ENCODE peak calls at places on chromosomes 5 and 9, in ten cellular contexts. S is astrocyte of the spinal cord; Q is mucosa of descending colon; Y is GM20000; N is GM04504; J is endothelial cell; R is stimulated activated CD4-positive, alpha-beta T cell treated with anti-CD3 and anti-CD28 coated beads, Interleukin-15, amount 100 ng/mL, for 1 hour; X is SW480; U is psoas muscle; A is neural crest cell. L is an unnamed sample.

GRCh38 chr5:61202213-61202612 is 39.9 kb upstream of the SMIM15 start:
- DNase-seq in R (no peak), A (no peak), Y (peak), S (no peak), J (no peak), Q (no peak), U (no peak), X (no peak), N (peak), L (no peak)

GRCh38 chr9:2120926-2121689 is 106.0 kb downstream of the SMARCA2 start:
- DNase-seq in S (peak), A (no peak), X (no peak), Q (no peak), Y (no peak), R (no peak), N (no peak), J (no peak), U (no peak), L (no peak)

GRCh38 chr9:4299006-4299795 is 667 bp downstream of the GLIS3 start:
- DNase-seq in N (no peak), J (peak), Y (peak), R (peak), S (peak), Q (peak), X (peak), U (peak), A (peak), L (peak)

GRCh38 chr9:121266906-121267650 is 884 bp upstream of the GSN start:
- DNase-seq in Q (peak), R (no peak), A (no peak), N (no peak), Y (no peak), S (peak), J (no peak), X (no peak), U (no peak), L (no peak)

GRCh38 chr5:96329294-96329693 is 103.8 kb downstream of the PCSK1 start:
- DNase-seq in S (no peak), R (no peak), Y (no peak), Q (no peak), N (no peak), X (no peak), J (no peak), U (no peak), A (no peak), L (no peak)

GRCh38 chr5:135211083-135211790 is 177.2 kb upstream of the PITX1 start:
- DNase-seq in Y (no peak), N (no peak), Q (no peak), X (no peak), U (no peak), A (no peak), S (no peak), J (no peak), R (no peak), L (no peak)

GRCh38 chr5:160970605-160971191 is 118.7 kb upstream of the ATP10B start:
- DNase-seq in S (peak), N (no peak), R (no peak), U (no peak), J (no peak), A (no peak), X (peak), Y (no peak), Q (no peak), L (no peak)

GRCh38 chr5:180340856-180341255 is 12.3 kb downstream of the GFPT2 start:
- DNase-seq in R (no peak), U (no peak), S (no peak), N (no peak), Q (no peak), Y (no peak), J (no peak), X (no peak), A (no peak), L (no peak)

GRCh38 chr5:151041577-151042268 is 21.3 kb downstream of the GPX3 start:
- DNase-seq in S (no peak), X (no peak), R (no peak), Y (no peak), Q (no peak), U (no peak), A (no peak), J (no peak), N (no peak), L (no peak)

GRCh38 chr9:79196606-79197005 is 375.2 kb upstream of the TLE4 start:
- DNase-seq in X (no peak), A (no peak), S (peak), Y (no peak), U (no peak), R (no peak), J (no peak), N (no peak), Q (no peak), L (no peak)

GRCh38 chr5:56984445-56984844 is 32.5 kb upstream of the MIER3 start:
- DNase-seq in U (no peak), Q (no peak), J (no peak), S (no peak), N (no peak), Y (no peak), A (no peak), X (no peak), R (no peak), L (no peak)

GRCh38 chr5:111364992-111365391 is 140.8 kb downstream of the CAMK4 start:
- DNase-seq in N (no peak), X (no peak), S (peak), A (no peak), Q (no peak), R (no peak), Y (no peak), U (no peak), J (no peak), L (no peak)

GRCh38 chr9:86741311-86742215 is 205.7 kb downstream of the GAS1 start:
- DNase-seq in A (no peak), N (no peak), Q (no peak), S (peak), U (no peak), R (no peak), Y (no peak), X (peak), J (no peak), L (no peak)

GRCh38 chr5:145925353-145925752 is 11.0 kb upstream of the SH3RF2 start:
- DNase-seq in R (no peak), S (peak), A (no peak), Q (no peak), N (peak), Y (no peak), X (peak), U (no peak), J (no peak), L (no peak)

GRCh38 chr5:162858770-162859169 is 578.6 kb upstream of the CCNG1 start:
- DNase-seq in A (no peak), Y (no peak), Q (no peak), R (no peak), N (no peak), U (no peak), S (peak), X (no peak), J (no peak), L (no peak)

GRCh38 chr9:126690431-126691051 is 76.8 kb downstream of the LMX1B start:
- DNase-seq in J (peak), R (peak), A (peak), Y (peak), N (no peak), U (no peak), Q (peak), S (no peak), X (peak), L (no peak)

GRCh38 chr9:33170464-33171156 is 3.5 kb upstream of the B4GALT1 start:
- DNase-seq in U (peak), S (no peak), R (no peak), Y (no peak), A (no peak), N (no peak), J (no peak), X (peak), Q (peak), L (peak)

GRCh38 chr9:96176901-96177718 is 124.9 kb downstream of the HSD17B3 start:
- DNase-seq in X (no peak), Y (no peak), S (no peak), J (no peak), R (no peak), U (no peak), A (no peak), N (no peak), Q (peak), L (peak)

GRCh38 chr5:124057815-124058231 is 545.8 kb downstream of the CSNK1G3 start:
- DNase-seq in Y (no peak), N (no peak), X (no peak), J (no peak), R (no peak), Q (no peak), U (no peak), A (no peak), S (no peak), L (no peak)

GRCh38 chr9:109274768-109275596 is 45.9 kb downstream of the EPB41L4B start:
- DNase-seq in Q (peak), X (no peak), R (no peak), Y (no peak), S (no peak), J (no peak), U (no peak), N (no peak), A (no peak), L (no peak)

GRCh38 chr5:54309751-54310432 is 481 bp downstream of the ARL15 start:
- DNase-seq in S (no peak), A (peak), J (peak), U (peak), R (peak), X (peak), N (no peak), Q (peak), Y (peak), L (peak)

GRCh38 chr9:706606-707451 is 134.7 kb upstream of the DMRT1 start:
- DNase-seq in Q (peak), U (peak), J (peak), S (peak), X (no peak), Y (peak), N (peak), R (no peak), A (peak), L (peak)

GRCh38 chr5:138029944-138030343 is 2.9 kb downstream of the FAM13B start:
- DNase-seq in R (no peak), A (no peak), X (no peak), U (no peak), Y (no peak), J (no peak), Q (no peak), S (no peak), N (no peak), L (no peak)

GRCh38 chr5:87195104-87195581 is 72.5 kb upstream of the RASA1 start:
- DNase-seq in Q (no peak), Y (peak), R (no peak), N (no peak), X (no peak), J (no peak), A (no peak), S (peak), U (no peak), L (no peak)

GRCh38 chr9:86259557-86259956 is at the start of gene C9orf153:
- DNase-seq in U (no peak), A (no peak), S (no peak), J (no peak), Q (no peak), R (no peak), N (no peak), X (no peak), Y (no peak), L (no peak)

GRCh38 chr5:31476607-31477200 is 55.2 kb downstream of the DROSHA start:
- DNase-seq in Q (no peak), J (no peak), Y (no peak), A (no peak), N (no peak), U (no peak), S (no peak), X (no peak), R (no peak), L (no peak)

GRCh38 chr5:173670791-173671120 is 54.3 kb upstream of the BOD1 start:
- DNase-seq in Y (no peak), S (no peak), J (no peak), N (no peak), A (no peak), R (no peak), X (no peak), U (no peak), Q (no peak), L (no peak)

GRCh38 chr9:126144215-126144614 is 182.4 kb upstream of the MVB12B start:
- DNase-seq in R (no peak), X (no peak), N (no peak), U (no peak), S (no peak), Y (no peak), J (no peak), A (no peak), Q (no peak), L (no peak)

GRCh38 chr9:17907780-17908513 is 329.1 kb downstream of the SH3GL2 start:
- DNase-seq in J (no peak), U (no peak), S (no peak), N (no peak), Q (peak), Y (no peak), X (no peak), A (no peak), R (no peak), L (no peak)

GRCh38 chr5:144385597-144385996 is 214.9 kb downstream of the KCTD16 start:
- DNase-seq in S (no peak), Q (no peak), Y (no peak), X (no peak), U (no peak), A (no peak), R (no peak), N (no peak), J (no peak), L (no peak)